ENCODE peak calls at places on chromosomes 2 and 18, in nine cellular contexts. W, I, F, H, X, B, P, A and Q are unnamed samples.

GRCh38 chr2:152376385-152376784 is 41.4 kb downstream of the FMNL2 start:
- DNase-seq in W (no peak), I (peak), F (no peak), H (peak), X (no peak), B (no peak), P (no peak), A (no peak), Q (no peak)

GRCh38 chr2:126244937-126245336 is 411.0 kb upstream of the GYPC start:
- DNase-seq in W (peak), I (no peak), F (peak), H (peak), X (peak), B (no peak), P (peak), A (peak), Q (no peak)

GRCh38 chr2:223108376-223109100 is 56.5 kb downstream of the KCNE4 start:
- DNase-seq in W (no peak), I (peak), F (no peak), H (no peak), X (no peak), B (no peak), P (no peak), A (no peak), Q (no peak)

GRCh38 chr18:50090370-50091312 is 104.3 kb downstream of the MYO5B start:
- DNase-seq in W (no peak), I (no peak), F (no peak), H (no peak), X (no peak), B (no peak), P (no peak), A (no peak), Q (no peak)

GRCh38 chr2:75238670-75239330 is 39.5 kb upstream of the TACR1 start:
- DNase-seq in W (no peak), I (peak), F (no peak), H (no peak), X (no peak), B (no peak), P (no peak), A (no peak), Q (no peak)

GRCh38 chr18:55821219-55821618 is 233.2 kb upstream of the TCF4 start:
- DNase-seq in W (no peak), I (peak), F (no peak), H (peak), X (no peak), B (no peak), P (no peak), A (no peak), Q (no peak)

GRCh38 chr2:54809814-54810213 is 86.4 kb downstream of the EML6 start:
- DNase-seq in W (no peak), I (peak), F (no peak), H (no peak), X (no peak), B (no peak), P (no peak), A (no peak), Q (no peak)

GRCh38 chr2:84301717-84302116 is 157.4 kb downstream of the SUCLG1 start:
- DNase-seq in W (no peak), I (no peak), F (no peak), H (no peak), X (no peak), B (no peak), P (no peak), A (no peak), Q (no peak)

GRCh38 chr2:10504370-10504993 is 56.4 kb upstream of the ODC1 start:
- DNase-seq in W (no peak), I (no peak), F (no peak), H (no peak), X (no peak), B (peak), P (no peak), A (no peak), Q (no peak)

GRCh38 chr2:174022431-174022830 is 57.3 kb upstream of the SP3 start:
- DNase-seq in W (no peak), I (no peak), F (no peak), H (peak), X (no peak), B (no peak), P (no peak), A (no peak), Q (no peak)

GRCh38 chr18:13809521-13810252 is 14.3 kb upstream of the MC5R start:
- DNase-seq in W (no peak), I (peak), F (no peak), H (peak), X (no peak), B (no peak), P (no peak), A (no peak), Q (no peak)

GRCh38 chr2:64062840-64063239 is 43.6 kb upstream of the VPS54 start:
- DNase-seq in W (no peak), I (peak), F (peak), H (no peak), X (no peak), B (no peak), P (no peak), A (no peak), Q (no peak)

GRCh38 chr2:215003001-215003400 is 135.4 kb downstream of the ABCA12 start:
- DNase-seq in W (peak), I (peak), F (no peak), H (no peak), X (no peak), B (no peak), P (no peak), A (no peak), Q (no peak)

DNA sequence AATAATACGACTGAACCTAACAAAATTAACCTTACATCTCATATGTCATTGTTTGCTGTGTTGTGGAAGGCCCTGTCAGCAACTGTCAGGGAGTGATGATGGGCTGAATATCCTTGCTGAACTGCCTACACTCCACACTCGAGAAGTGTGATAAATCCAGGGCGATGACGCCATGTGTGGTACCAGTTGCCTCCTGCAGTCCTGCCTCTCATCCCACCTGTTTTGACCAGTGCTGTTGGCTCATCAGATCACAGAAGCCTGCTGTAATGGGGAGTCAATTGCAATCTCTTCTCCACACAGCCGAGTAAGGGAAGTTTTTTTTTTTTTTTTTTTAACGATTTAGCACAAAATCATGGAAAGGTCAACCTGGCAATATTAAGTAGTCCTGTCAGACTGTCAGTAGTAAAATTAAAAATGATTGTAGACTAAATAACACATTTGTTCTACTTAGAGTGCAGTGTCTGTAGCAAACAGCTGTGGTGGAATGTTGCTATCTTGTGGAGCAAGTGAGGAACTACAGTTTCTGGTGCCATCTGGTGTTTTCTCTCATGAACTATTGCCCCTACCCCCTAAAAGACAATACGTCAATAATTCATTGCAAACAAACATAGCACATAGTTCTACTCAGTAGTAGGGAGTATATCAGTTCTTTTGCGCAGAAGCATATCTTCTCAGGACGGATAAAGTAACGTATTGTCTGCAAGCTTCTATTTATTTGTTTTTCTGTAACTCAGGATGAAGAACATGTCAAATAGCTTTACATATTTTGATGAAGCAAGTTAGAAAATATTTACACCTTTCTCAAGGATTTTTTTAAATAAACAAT is 347.6 kb downstream of the CTNNA2 start:
- DNase-seq in W (peak), I (peak), F (peak), H (no peak), X (no peak), B (no peak), P (no peak), A (no peak), Q (no peak)
- TF ChIP-seq CTCF in W (peak), I (peak), F (peak), H (no peak), X (no peak), B (no peak), P (peak), A (no peak), Q (no peak)

DNA sequence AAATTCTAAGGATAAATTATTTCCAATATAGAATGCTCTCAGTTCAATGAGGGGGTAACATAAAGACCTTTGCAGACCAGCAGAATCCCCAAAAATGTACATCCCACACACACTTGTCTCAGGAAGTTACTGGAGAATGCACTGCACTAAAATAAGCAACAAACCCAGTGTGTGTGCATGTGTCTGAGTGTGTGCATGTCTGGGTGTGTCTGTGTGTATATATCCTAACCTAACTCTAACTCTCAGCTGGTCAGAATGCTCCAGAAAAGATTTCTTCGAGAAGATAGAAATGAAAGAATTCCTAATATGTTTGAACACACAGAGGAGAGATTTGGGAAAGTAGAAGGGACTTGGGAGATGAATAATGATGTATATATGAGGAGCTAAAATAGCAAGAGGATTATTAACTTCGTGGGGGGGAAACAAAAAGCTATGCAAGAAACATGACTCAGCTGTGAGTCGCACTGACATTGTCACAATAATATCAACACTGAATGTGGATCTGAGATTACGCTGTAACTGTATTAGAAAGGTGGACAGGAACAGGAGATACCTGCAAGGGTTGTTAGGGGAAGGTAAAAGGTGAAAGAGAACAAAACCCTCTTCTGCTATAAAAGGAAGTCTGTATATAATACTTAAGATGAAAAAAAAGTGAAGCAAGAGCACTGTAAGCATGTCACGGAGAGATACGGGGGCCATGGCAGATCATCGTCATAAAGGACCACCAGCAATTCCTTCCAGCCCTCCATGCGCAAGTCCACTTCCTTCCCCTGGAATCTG is 11.1 kb downstream of the COLEC12 start:
- DNase-seq in W (no peak), I (peak), F (no peak), H (no peak), X (no peak), B (no peak), P (no peak), A (no peak), Q (no peak)
- H3K4me3 ChIP-seq in W (no peak), I (no peak), F (no peak), H (no peak), X (no peak), B (no peak), P (no peak), A (no peak), Q (no peak)

GRCh38 chr2:96816836-96817702 is 1.0 kb downstream of the CNNM3 start:
- DNase-seq in W (peak), I (no peak), F (no peak), H (peak), X (no peak), B (peak), P (no peak), A (no peak), Q (peak)
- TF ChIP-seq CTCF in W (peak), I (no peak), F (no peak), H (no peak), X (peak), B (no peak), P (no peak), A (no peak), Q (no peak)

GRCh38 chr2:33531345-33532059 is 55.1 kb downstream of the RASGRP3 start:
- DNase-seq in W (no peak), I (no peak), F (no peak), H (no peak), X (no peak), B (no peak), P (no peak), A (no peak), Q (no peak)
- H3K4me3 ChIP-seq in W (no peak), I (no peak), F (no peak), H (no peak), X (no peak), B (no peak), P (no peak), A (no peak), Q (no peak)

DNA sequence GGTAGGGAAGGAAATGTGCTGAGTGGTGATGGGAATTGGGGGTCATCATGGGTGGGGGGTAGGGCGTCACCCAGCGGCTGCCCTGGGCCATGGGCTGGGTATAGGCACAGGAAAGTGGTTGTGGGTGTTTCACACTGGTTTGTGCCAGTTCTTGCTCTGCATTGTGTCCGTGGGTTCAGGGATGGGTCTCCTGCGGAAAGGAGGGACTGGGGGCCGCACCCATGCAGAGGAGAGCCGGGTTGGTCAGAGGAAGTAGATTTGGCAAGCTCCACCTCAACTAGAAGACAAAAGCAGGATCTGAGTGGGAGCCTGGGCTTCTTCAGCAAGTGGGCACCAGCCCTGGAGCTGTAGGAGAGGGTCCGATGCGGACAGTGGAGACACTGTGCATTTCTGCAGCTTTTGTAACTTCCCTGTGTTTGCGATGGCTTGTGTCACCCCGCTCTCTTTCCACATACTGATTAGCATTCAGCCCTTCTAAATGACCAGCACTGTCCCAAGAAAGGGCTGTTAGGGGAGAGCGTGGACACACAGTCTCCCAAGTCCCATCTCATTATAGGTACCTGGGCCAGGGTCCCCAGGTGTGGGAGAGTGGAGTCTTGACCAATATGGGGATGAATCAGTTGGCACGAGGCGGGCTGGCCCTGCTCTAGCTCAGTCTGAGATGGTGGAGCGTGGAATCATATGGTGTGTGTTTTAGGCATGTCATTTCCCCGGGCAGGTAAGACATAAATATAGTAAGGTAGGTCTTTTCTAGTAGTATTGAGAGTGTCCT is 67.2 kb downstream of the LRRFIP1 start:
- DNase-seq in W (no peak), I (no peak), F (peak), H (no peak), X (no peak), B (peak), P (peak), A (no peak), Q (peak)
- TF ChIP-seq CTCF in W (no peak), I (no peak), F (peak), H (no peak), X (no peak), B (no peak), P (no peak), A (no peak), Q (peak)

GRCh38 chr2:234291765-234292204 is 205.1 kb downstream of the ARL4C start:
- DNase-seq in W (no peak), I (no peak), F (peak), H (peak), X (no peak), B (no peak), P (no peak), A (peak), Q (peak)

GRCh38 chr2:234293973-234294372 is 202.9 kb downstream of the ARL4C start:
- DNase-seq in W (no peak), I (no peak), F (peak), H (no peak), X (no peak), B (no peak), P (no peak), A (no peak), Q (peak)

GRCh38 chr2:234290671-234291070 is 206.2 kb downstream of the ARL4C start:
- DNase-seq in W (no peak), I (peak), F (no peak), H (peak), X (no peak), B (peak), P (no peak), A (peak), Q (peak)

GRCh38 chr2:234292205-234292954 is 204.5 kb downstream of the ARL4C start:
- DNase-seq in W (no peak), I (no peak), F (peak), H (no peak), X (no peak), B (no peak), P (no peak), A (no peak), Q (peak)

DNA sequence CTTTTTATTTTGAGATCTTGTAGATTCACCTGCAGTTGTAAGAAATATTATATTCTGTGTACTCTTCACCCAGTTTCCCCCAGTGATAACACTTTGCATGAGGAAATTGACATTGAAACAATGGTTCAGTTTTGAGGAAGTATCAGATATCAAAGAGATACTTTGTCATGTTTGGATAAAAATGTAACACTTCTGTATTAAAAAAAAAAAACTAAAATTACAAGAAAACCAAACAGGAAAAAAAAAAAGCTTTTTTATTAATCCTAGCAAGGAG is 204.0 kb downstream of the ARL4C start:
- DNase-seq in W (no peak), I (no peak), F (no peak), H (no peak), X (no peak), B (no peak), P (no peak), A (no peak), Q (peak)
- H3K4me3 ChIP-seq in W (no peak), I (no peak), F (peak), H (no peak), X (no peak), B (no peak), P (no peak), A (no peak), Q (no peak)

DNA sequence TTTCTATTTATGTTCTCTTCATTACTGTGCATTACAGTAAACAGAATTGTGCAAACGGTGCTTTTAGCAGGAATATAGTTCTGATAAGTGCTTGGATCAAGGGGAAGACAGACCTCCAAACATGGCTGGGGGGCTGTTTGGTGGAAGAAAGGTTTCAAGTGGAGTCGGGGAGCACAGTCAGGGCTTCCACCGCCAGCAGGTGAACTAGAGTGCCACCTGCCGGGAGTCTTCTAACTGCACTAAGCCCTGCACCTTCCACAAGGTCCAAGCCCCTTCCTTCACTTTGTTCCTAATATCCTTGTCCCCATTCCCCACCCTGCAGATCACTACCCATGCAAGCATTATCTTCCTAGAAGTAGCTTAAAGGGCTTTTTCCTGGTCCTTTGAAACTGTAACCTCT is 11.1 kb downstream of the ONECUT2 start:
- DNase-seq in W (peak), I (peak), F (peak), H (no peak), X (no peak), B (no peak), P (no peak), A (no peak), Q (no peak)
- TF ChIP-seq CTCF in W (peak), I (peak), F (peak), H (no peak), X (peak), B (no peak), P (peak), A (peak), Q (peak)

GRCh38 chr2:201343559-201343958 is 13.6 kb downstream of the FLACC1 start:
- DNase-seq in W (peak), I (no peak), F (peak), H (no peak), X (no peak), B (no peak), P (no peak), A (no peak), Q (no peak)

GRCh38 chr2:201347154-201347553 is 10.0 kb downstream of the FLACC1 start:
- DNase-seq in W (no peak), I (no peak), F (no peak), H (no peak), X (no peak), B (no peak), P (no peak), A (no peak), Q (no peak)

GRCh38 chr2:201342923-201343322 is 14.2 kb downstream of the FLACC1 start:
- DNase-seq in W (no peak), I (no peak), F (no peak), H (no peak), X (no peak), B (no peak), P (no peak), A (no peak), Q (no peak)

GRCh38 chr2:201344663-201345366 is 12.3 kb downstream of the FLACC1 start:
- DNase-seq in W (peak), I (no peak), F (peak), H (no peak), X (no peak), B (no peak), P (no peak), A (no peak), Q (peak)

DNA sequence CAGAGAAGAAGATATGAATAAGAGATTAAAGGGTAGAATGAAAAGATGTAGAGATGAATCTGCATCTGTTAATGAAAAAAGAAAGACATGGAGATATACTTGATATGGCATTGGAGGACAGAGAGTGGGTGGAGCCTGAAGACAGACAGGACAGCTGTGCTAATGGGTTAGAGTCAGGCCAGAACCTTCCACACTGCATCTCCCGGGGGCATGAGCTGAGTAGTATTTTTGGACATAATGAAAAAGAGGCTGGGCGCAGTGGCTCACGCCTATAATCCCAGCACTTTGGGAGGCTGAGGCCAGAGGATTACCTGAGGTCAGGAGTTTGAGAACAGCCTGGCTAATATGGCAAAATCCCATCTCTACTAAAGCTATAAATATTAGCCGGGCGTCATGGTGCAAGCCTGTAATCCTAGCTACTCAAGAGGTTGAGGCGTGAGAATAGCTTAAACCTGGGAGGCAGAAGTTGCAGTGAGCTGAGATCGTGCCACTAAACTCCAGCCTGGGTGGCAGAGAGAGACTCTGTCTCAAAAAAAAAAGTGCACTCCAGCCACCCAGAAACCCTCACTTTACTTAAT is 11.4 kb downstream of the FLACC1 start:
- DNase-seq in W (no peak), I (no peak), F (no peak), H (no peak), X (no peak), B (no peak), P (no peak), A (no peak), Q (no peak)
- H3K4me3 ChIP-seq in W (no peak), I (no peak), F (no peak), H (no peak), X (no peak), B (no peak), P (no peak), A (no peak), Q (no peak)